ENCODE peak calls at places on chromosomes 3 and 15, in six cellular contexts. U is NCI-H2081, A is epithelial cell of esophagus, B is GM23338, R is fibroblast of the aortic adventitia, N is foreskin keratinocyte. C is an unnamed sample.
A peak's percentile ranks its signal among the peaks of the same experiment; 100 is the strongest.

GRCh38 chr3:186871403-186871924 is 29.0 kb downstream of the ADIPOQ start:
- DNase-seq in N (no peak), U (no peak), B (no peak), A (no peak), R (no peak), C (no peak)

GRCh38 chr15:74787251-74788041 is 5.6 kb downstream of the CSK start:
- DNase-seq in N (peak; percentile 54), A (peak; percentile 71), U (no peak), R (peak; percentile 54), B (peak; percentile 90), C (no peak)

GRCh38 chr15:51107612-51108011 is 12.9 kb upstream of the TNFAIP8L3 start:
- DNase-seq in U (no peak), A (no peak), B (no peak), R (no peak), N (no peak), C (no peak)

GRCh38 chr3:179768080-179768479 is 115.2 kb downstream of the USP13 start:
- DNase-seq in A (peak; percentile 70), N (peak; percentile 34), R (peak; percentile 72), B (peak; percentile 82), U (peak; percentile 65), C (peak; percentile 80)

GRCh38 chr3:123194552-123194951 is 7.2 kb upstream of the SEC22A start:
- DNase-seq in A (peak; percentile 53), U (no peak), N (peak; percentile 32), R (no peak), B (peak; percentile 89), C (no peak)

GRCh38 chr3:133856316-133856715 is 39.4 kb downstream of the RAB6B start:
- DNase-seq in N (no peak), R (peak; percentile 23), A (no peak), U (no peak), B (no peak), C (no peak)

GRCh38 chr3:143793971-143794370 is 54.3 kb downstream of the SLC9A9 start:
- DNase-seq in R (peak; percentile 55), U (no peak), A (no peak), B (no peak), N (no peak), C (no peak)

GRCh38 chr3:170639003-170639402 is 53.1 kb upstream of the SLC7A14 start:
- DNase-seq in R (no peak), N (no peak), A (no peak), B (no peak), U (no peak), C (no peak)

GRCh38 chr3:71226565-71227281 is 356.8 kb downstream of the FOXP1 start:
- DNase-seq in U (no peak), N (no peak), A (no peak), R (peak; percentile 27), B (no peak), C (no peak)

GRCh38 chr3:132626955-132627354 is 29.9 kb downstream of the ACKR4 start:
- DNase-seq in A (peak; percentile 19), R (no peak), B (peak; percentile 50), N (peak; percentile 38), U (no peak), C (no peak)

GRCh38 chr3:55013145-55013544 is 85.3 kb upstream of the LRTM1 start:
- DNase-seq in B (peak; percentile 17), N (no peak), U (no peak), R (peak; percentile 43), A (no peak), C (no peak)

GRCh38 chr3:27253831-27254230 is 115.4 kb downstream of the NEK10 start:
- DNase-seq in R (peak; percentile 49), N (peak; percentile 53), B (peak; percentile 78), U (peak; percentile 14), A (peak; percentile 76), C (peak; percentile 7)

GRCh38 chr3:101851072-101851471 is 1.8 kb downstream of the NFKBIZ start:
- DNase-seq in N (no peak), B (no peak), A (no peak), R (no peak), U (no peak), C (no peak)

GRCh38 chr3:182913889-182914288 is 66.4 kb downstream of the DCUN1D1 start:
- DNase-seq in N (no peak), U (no peak), B (no peak), R (no peak), A (peak; percentile 27), C (peak; percentile 65)

GRCh38 chr3:187208159-187208558 is 10.9 kb downstream of the RTP1 start:
- DNase-seq in A (peak; percentile 80), U (peak; percentile 11), B (no peak), R (peak; percentile 84), N (peak; percentile 80), C (peak; percentile 98)

GRCh38 chr3:17994167-17994566 is 251.7 kb upstream of the TBC1D5 start:
- DNase-seq in R (no peak), N (no peak), U (no peak), B (no peak), A (no peak), C (no peak)

GRCh38 chr3:183698760-183699159 is 1.2 kb downstream of the YEATS2 start:
- DNase-seq in N (no peak), A (peak; percentile 32), R (peak; percentile 49), B (peak; percentile 30), U (peak; percentile 27), C (peak; percentile 22)

GRCh38 chr15:48283361-48284157 is 47.7 kb upstream of the DUT start:
- DNase-seq in N (no peak), R (peak; percentile 70), B (no peak), A (no peak), U (no peak), C (peak; percentile 4)

GRCh38 chr15:72474466-72474911 is 359 bp downstream of the ARIH1 start:
- DNase-seq in N (no peak), R (no peak), U (peak; percentile 20), B (no peak), A (peak; percentile 24), C (peak; percentile 42)

GRCh38 chr3:27195059-27195458 is 174.1 kb downstream of the NEK10 start:
- DNase-seq in R (peak; percentile 12), A (no peak), N (no peak), U (no peak), B (no peak), C (no peak)

GRCh38 chr3:153970735-153971347 is 150.3 kb upstream of the ARHGEF26 start:
- DNase-seq in U (no peak), N (no peak), A (peak; percentile 41), B (peak; percentile 27), R (peak; percentile 51), C (peak; percentile 64)

GRCh38 chr3:160486459-160486869 is 36.9 kb upstream of the TRIM59 start:
- DNase-seq in R (peak; percentile 72), A (peak; percentile 56), N (peak; percentile 35), B (peak; percentile 44), U (peak; percentile 34), C (peak; percentile 65)

GRCh38 chr15:82900511-82900910 is 52.0 kb downstream of the HOMER2 start:
- DNase-seq in N (no peak), B (no peak), A (peak; percentile 50), U (no peak), R (no peak), C (no peak)